ENCODE peak calls at places on chromosomes 13 and 19, in six cellular contexts. One of them, this sample, is unnamed.
A peak's percentile ranks its signal among the peaks of the same experiment; 100 is the strongest.

GRCh38 chr13:39522329-39522728 is 80.7 kb downstream of the LHFPL6 start:
- DNase-seq in Caco-2: no peak
- DNase-seq in AG04450: no peak
- DNase-seq in GM12865: no peak
- DNase-seq in lung: no peak
- DNase-seq in astrocyte of the spinal cord: no peak
- DNase-seq in this sample: no peak

GRCh38 chr19:49689133-49690072 is at the start of gene ADM5:
- DNase-seq in Caco-2: no peak
- DNase-seq in AG04450: no peak
- DNase-seq in GM12865: peak; percentile 50
- DNase-seq in lung: no peak
- DNase-seq in astrocyte of the spinal cord: no peak
- DNase-seq in this sample: no peak

GRCh38 chr19:50190439-50190891 is 13.0 kb upstream of the MYH14 start:
- DNase-seq in Caco-2: no peak
- DNase-seq in AG04450: no peak
- DNase-seq in GM12865: peak; percentile 54
- DNase-seq in lung: no peak
- DNase-seq in astrocyte of the spinal cord: no peak
- DNase-seq in this sample: no peak

GRCh38 chr19:50777830-50778303 is 7.6 kb downstream of the GPR32 start:
- DNase-seq in Caco-2: no peak
- DNase-seq in AG04450: no peak
- DNase-seq in GM12865: no peak
- DNase-seq in lung: no peak
- DNase-seq in astrocyte of the spinal cord: no peak
- DNase-seq in this sample: peak; percentile 51

GRCh38 chr13:75647126-75647784 is 11.1 kb downstream of the LMO7 start:
- DNase-seq in Caco-2: no peak
- DNase-seq in AG04450: no peak
- DNase-seq in GM12865: peak; percentile 49
- DNase-seq in lung: no peak
- DNase-seq in astrocyte of the spinal cord: no peak
- DNase-seq in this sample: no peak

GRCh38 chr19:12668937-12669271 is 2.3 kb downstream of the WDR83 start:
- DNase-seq in Caco-2: peak; percentile 54
- DNase-seq in AG04450: peak; percentile 20
- DNase-seq in GM12865: peak; percentile 66
- DNase-seq in lung: peak; percentile 46
- DNase-seq in astrocyte of the spinal cord: peak; percentile 39
- DNase-seq in this sample: peak; percentile 5

GRCh38 chr13:103694033-103694432 is 627.8 kb upstream of the SLC10A2 start:
- DNase-seq in Caco-2: no peak
- DNase-seq in AG04450: no peak
- DNase-seq in GM12865: no peak
- DNase-seq in lung: no peak
- DNase-seq in astrocyte of the spinal cord: no peak
- DNase-seq in this sample: no peak

GRCh38 chr13:79802389-79803140 is 321.6 kb downstream of the NDFIP2 start:
- DNase-seq in Caco-2: no peak
- DNase-seq in AG04450: no peak
- DNase-seq in GM12865: no peak
- DNase-seq in lung: no peak
- DNase-seq in astrocyte of the spinal cord: no peak
- DNase-seq in this sample: no peak

GRCh38 chr13:48094781-48095502 is at the start of gene MED4:
- DNase-seq in Caco-2: peak; percentile 98
- DNase-seq in AG04450: peak; percentile 85
- DNase-seq in GM12865: peak; percentile 96
- DNase-seq in lung: peak; percentile 95
- DNase-seq in astrocyte of the spinal cord: peak; percentile 95
- DNase-seq in this sample: peak; percentile 86

GRCh38 chr19:3868770-3869456 is at the start of gene ZFR2:
- DNase-seq in Caco-2: no peak
- DNase-seq in AG04450: no peak
- DNase-seq in GM12865: no peak
- DNase-seq in lung: no peak
- DNase-seq in astrocyte of the spinal cord: no peak
- DNase-seq in this sample: no peak

GRCh38 chr13:78060966-78061365 is 142.3 kb upstream of the EDNRB start:
- DNase-seq in Caco-2: no peak
- DNase-seq in AG04450: no peak
- DNase-seq in GM12865: no peak
- DNase-seq in lung: no peak
- DNase-seq in astrocyte of the spinal cord: no peak
- DNase-seq in this sample: no peak

GRCh38 chr13:36718686-36719085 is 44.9 kb downstream of the SERTM1 start:
- DNase-seq in Caco-2: no peak
- DNase-seq in AG04450: no peak
- DNase-seq in GM12865: no peak
- DNase-seq in lung: no peak
- DNase-seq in astrocyte of the spinal cord: peak; percentile 41
- DNase-seq in this sample: no peak

GRCh38 chr19:13024126-13024957 is 29.1 kb downstream of the NFIX start:
- DNase-seq in Caco-2: no peak
- DNase-seq in AG04450: no peak
- DNase-seq in GM12865: no peak
- DNase-seq in lung: no peak
- DNase-seq in astrocyte of the spinal cord: no peak
- DNase-seq in this sample: no peak

GRCh38 chr19:2326699-2327360 is 1.6 kb downstream of the LSM7 start:
- DNase-seq in Caco-2: no peak
- DNase-seq in AG04450: no peak
- DNase-seq in GM12865: no peak
- DNase-seq in lung: no peak
- DNase-seq in astrocyte of the spinal cord: no peak
- DNase-seq in this sample: no peak

GRCh38 chr19:46378268-46378667 is 31.4 kb downstream of the PPP5C start:
- DNase-seq in Caco-2: no peak
- DNase-seq in AG04450: no peak
- DNase-seq in GM12865: no peak
- DNase-seq in lung: no peak
- DNase-seq in astrocyte of the spinal cord: peak; percentile 66
- DNase-seq in this sample: peak; percentile 41

GRCh38 chr13:102897371-102898138 is 51.7 kb downstream of the ERCC5 start:
- DNase-seq in Caco-2: no peak
- DNase-seq in AG04450: no peak
- DNase-seq in GM12865: no peak
- DNase-seq in lung: no peak
- DNase-seq in astrocyte of the spinal cord: no peak
- DNase-seq in this sample: no peak

GRCh38 chr19:46602392-46603194 is 1.5 kb downstream of the CALM3 start:
- DNase-seq in Caco-2: no peak
- DNase-seq in AG04450: no peak
- DNase-seq in GM12865: no peak
- DNase-seq in lung: no peak
- DNase-seq in astrocyte of the spinal cord: no peak
- DNase-seq in this sample: no peak

GRCh38 chr19:18856385-18857126 is 24.8 kb downstream of the UPF1 start:
- DNase-seq in Caco-2: peak; percentile 46
- DNase-seq in AG04450: no peak
- DNase-seq in GM12865: no peak
- DNase-seq in lung: no peak
- DNase-seq in astrocyte of the spinal cord: no peak
- DNase-seq in this sample: no peak

GRCh38 chr13:60629158-60629557 is 232.1 kb downstream of the TDRD3 start:
- DNase-seq in Caco-2: no peak
- DNase-seq in AG04450: no peak
- DNase-seq in GM12865: no peak
- DNase-seq in lung: no peak
- DNase-seq in astrocyte of the spinal cord: no peak
- DNase-seq in this sample: no peak

GRCh38 chr13:24127116-24127631 is 33.3 kb upstream of the SPATA13 start:
- DNase-seq in Caco-2: peak; percentile 79
- DNase-seq in AG04450: no peak
- DNase-seq in GM12865: peak; percentile 67
- DNase-seq in lung: no peak
- DNase-seq in astrocyte of the spinal cord: peak; percentile 49
- DNase-seq in this sample: no peak

GRCh38 chr19:56654151-56654550 is 11.2 kb downstream of the SMIM17 start:
- DNase-seq in Caco-2: no peak
- DNase-seq in AG04450: no peak
- DNase-seq in GM12865: no peak
- DNase-seq in lung: no peak
- DNase-seq in astrocyte of the spinal cord: no peak
- DNase-seq in this sample: no peak

GRCh38 chr19:638901-639250 is 803 bp upstream of the FGF22 start:
- DNase-seq in Caco-2: no peak
- DNase-seq in AG04450: no peak
- DNase-seq in GM12865: no peak
- DNase-seq in lung: no peak
- DNase-seq in astrocyte of the spinal cord: no peak
- DNase-seq in this sample: no peak

GRCh38 chr19:640156-640548 is 473 bp downstream of the FGF22 start:
- DNase-seq in Caco-2: no peak
- DNase-seq in AG04450: no peak
- DNase-seq in GM12865: no peak
- DNase-seq in lung: no peak
- DNase-seq in astrocyte of the spinal cord: no peak
- DNase-seq in this sample: no peak

GRCh38 chr19:639251-640155 is at the start of gene FGF22:
- DNase-seq in Caco-2: peak; percentile 94
- DNase-seq in AG04450: peak; percentile 30
- DNase-seq in GM12865: peak; percentile 91
- DNase-seq in lung: peak; percentile 91
- DNase-seq in astrocyte of the spinal cord: peak; percentile 86
- DNase-seq in this sample: peak; percentile 38

GRCh38 chr19:641702-642101 is 2.0 kb downstream of the FGF22 start:
- DNase-seq in Caco-2: no peak
- DNase-seq in AG04450: no peak
- DNase-seq in GM12865: no peak
- DNase-seq in lung: no peak
- DNase-seq in astrocyte of the spinal cord: no peak
- DNase-seq in this sample: no peak

DNA sequence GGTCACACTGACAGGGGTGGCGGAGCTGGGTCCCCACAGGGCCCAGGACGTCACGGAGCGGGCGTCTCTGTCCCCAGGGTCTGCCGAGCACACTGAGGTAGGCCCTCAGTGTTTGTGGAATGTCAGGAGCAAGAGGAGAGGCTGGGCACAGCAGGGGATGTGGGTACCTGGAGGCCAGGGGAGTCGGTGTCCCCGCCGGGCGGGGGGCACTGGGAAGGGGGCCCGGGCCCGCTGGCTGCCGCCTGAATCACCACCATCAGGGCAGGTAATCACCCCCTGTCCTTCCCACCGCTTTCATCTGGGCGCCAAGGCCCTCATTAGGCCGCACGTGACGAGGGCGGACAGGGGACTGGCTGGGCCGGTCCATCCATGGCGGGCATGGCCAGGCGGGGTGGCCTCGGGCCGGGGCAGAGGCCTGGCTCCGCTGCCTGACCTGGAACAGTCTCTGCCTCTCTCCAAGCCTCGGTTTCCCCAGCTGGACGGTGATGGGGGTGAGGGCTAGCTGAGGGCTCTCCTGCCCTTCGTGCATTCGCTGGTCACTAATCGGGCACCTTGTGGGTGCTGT is 1.0 kb downstream of the FGF22 start:
- DNase-seq in Caco-2: no peak
- DNase-seq in AG04450: no peak
- DNase-seq in GM12865: no peak
- DNase-seq in lung: no peak
- DNase-seq in astrocyte of the spinal cord: no peak
- DNase-seq in this sample: no peak
- H3K4me3 ChIP-seq in Caco-2: no peak overlapping the region
- H3K4me3 ChIP-seq in AG04450: no peak overlapping the region
- H3K4me3 ChIP-seq in GM12865: no peak overlapping the region
- H3K4me3 ChIP-seq in lung: no peak overlapping the region
- H3K4me3 ChIP-seq in astrocyte of the spinal cord: no peak overlapping the region
- H3K4me3 ChIP-seq in this sample: no peak overlapping the region

GRCh38 chr13:69108486-69108885 is 999.1 kb upstream of the ATXN8OS start:
- DNase-seq in Caco-2: no peak
- DNase-seq in AG04450: no peak
- DNase-seq in GM12865: no peak
- DNase-seq in lung: no peak
- DNase-seq in astrocyte of the spinal cord: peak; percentile 18
- DNase-seq in this sample: no peak
- TF ChIP-seq CTCF in Caco-2: no peak
- TF ChIP-seq CTCF in AG04450: no peak
- TF ChIP-seq CTCF in GM12865: no peak
- TF ChIP-seq CTCF in lung: no peak
- TF ChIP-seq CTCF in astrocyte of the spinal cord: no peak
- TF ChIP-seq CTCF in this sample: no peak

DNA sequence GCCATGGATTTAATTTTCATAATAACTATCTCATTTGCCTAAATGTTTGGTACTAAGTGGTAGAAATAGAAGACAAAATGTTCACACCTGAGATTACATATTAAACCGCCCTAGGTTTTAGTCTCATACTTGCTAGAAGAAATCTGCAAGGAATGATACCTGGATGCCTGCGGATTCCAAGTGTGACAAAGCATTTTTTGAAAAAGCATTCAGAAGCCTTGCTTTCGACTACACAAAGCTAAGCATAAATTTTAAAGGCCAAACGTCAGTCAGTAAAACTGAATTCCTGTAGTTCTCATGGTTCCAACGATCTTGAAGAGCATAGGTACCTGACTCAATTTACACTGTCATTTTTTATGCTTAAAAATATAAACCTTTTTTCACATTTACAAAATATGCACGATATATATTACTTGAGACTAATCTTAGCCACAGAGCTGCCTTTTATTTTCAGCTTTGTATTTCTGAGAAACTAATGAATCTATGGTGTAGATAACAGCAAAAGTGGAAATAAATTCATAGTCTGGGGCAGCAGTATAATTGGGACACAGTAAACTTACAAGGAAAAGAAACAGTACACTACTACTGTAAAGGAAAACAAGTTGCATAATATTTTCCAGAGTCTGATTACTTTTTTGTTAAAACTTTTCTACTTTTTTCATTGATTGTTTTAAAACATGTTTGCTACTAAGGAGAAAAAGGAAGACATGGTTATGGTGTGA is 1.2 kb upstream of the LRRC63 start:
- DNase-seq in Caco-2: no peak
- DNase-seq in AG04450: no peak
- DNase-seq in GM12865: no peak
- DNase-seq in lung: no peak
- DNase-seq in astrocyte of the spinal cord: no peak
- DNase-seq in this sample: no peak
- H3K4me3 ChIP-seq in Caco-2: no peak overlapping the region
- H3K4me3 ChIP-seq in AG04450: no peak overlapping the region
- H3K4me3 ChIP-seq in GM12865: no peak overlapping the region
- H3K4me3 ChIP-seq in lung: no peak overlapping the region
- H3K4me3 ChIP-seq in astrocyte of the spinal cord: no peak overlapping the region
- H3K4me3 ChIP-seq in this sample: no peak overlapping the region

DNA sequence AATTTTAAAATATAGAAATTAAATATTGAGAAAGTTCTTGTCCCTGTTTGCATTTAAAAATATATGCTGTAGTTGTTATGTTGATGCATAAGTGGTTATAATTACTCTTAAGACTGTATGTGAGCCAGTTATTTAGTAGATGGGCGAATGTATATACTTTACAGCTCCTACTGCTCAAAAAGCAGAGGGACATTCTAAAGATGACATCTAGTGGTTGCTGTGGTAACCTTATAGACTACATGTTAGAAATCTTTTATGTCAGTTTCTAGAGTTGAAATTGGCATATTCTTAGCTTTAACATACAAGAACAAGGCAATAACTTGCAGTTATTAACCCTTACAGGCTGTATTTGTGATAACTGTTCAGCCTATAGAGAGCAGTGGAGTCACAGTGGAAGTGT is 160.5 kb downstream of the OLFM4 start:
- DNase-seq in Caco-2: no peak
- DNase-seq in AG04450: no peak
- DNase-seq in GM12865: no peak
- DNase-seq in lung: no peak
- DNase-seq in astrocyte of the spinal cord: no peak
- DNase-seq in this sample: no peak
- TF ChIP-seq CTCF in Caco-2: peak; percentile 18
- TF ChIP-seq CTCF in AG04450: no peak
- TF ChIP-seq CTCF in GM12865: no peak
- TF ChIP-seq CTCF in lung: no peak
- TF ChIP-seq CTCF in astrocyte of the spinal cord: no peak
- TF ChIP-seq CTCF in this sample: no peak

This sample was measured in astrocyte of the cerebellum.